ENCODE peak calls at places on chromosomes 6 and 20, in seven cellular contexts. N is heart left ventricle; Y is NCI-H460; V is M059J; O is stimulated activated CD4-positive, alpha-beta T cell treated with anti-CD3 and anti-CD28 coated beads, Interleukin-1b, Interleukin-23, amount 100 ng/mL, for 24 hours; K is mucosa of descending colon; G is activated T-helper 1 cell treated with anti-CD3 and anti-CD28 coated beads, Interleukin-2, amount 50 U/mL, for 16 hours. Z is an unnamed sample.

GRCh38 chr6:166904101-166904746 is 52.1 kb downstream of the RNASET2 start:
- DNase-seq in N (no peak), Y (no peak), V (peak), O (no peak), K (no peak), G (no peak), Z (no peak)

GRCh38 chr6:125986956-125987617 is 747 bp downstream of the TRMT11 start:
- DNase-seq in N (no peak), Y (no peak), V (peak), O (peak), K (no peak), G (no peak), Z (no peak)

GRCh38 chr6:2770171-2770570 is 5.0 kb downstream of the WRNIP1 start:
- DNase-seq in N (peak), Y (no peak), V (no peak), O (no peak), K (no peak), G (no peak), Z (no peak)

GRCh38 chr6:114194362-114195343 is 148.2 kb downstream of the HS3ST5 start:
- DNase-seq in N (peak), Y (no peak), V (peak), O (no peak), K (no peak), G (no peak), Z (no peak)

GRCh38 chr6:164200071-164200470 is 785.6 kb downstream of the QKI start:
- DNase-seq in N (no peak), Y (no peak), V (peak), O (no peak), K (no peak), G (no peak), Z (no peak)

GRCh38 chr20:10414982-10415650 is 18.9 kb downstream of the MKKS start:
- DNase-seq in N (no peak), Y (no peak), V (peak), O (no peak), K (no peak), G (no peak), Z (no peak)

GRCh38 chr6:24968711-24969110 is 33.0 kb upstream of the RIPOR2 start:
- DNase-seq in N (no peak), Y (no peak), V (no peak), O (no peak), K (no peak), G (no peak), Z (no peak)

GRCh38 chr6:157977176-157977804 is 4.4 kb upstream of the SYNJ2 start:
- DNase-seq in N (no peak), Y (no peak), V (no peak), O (no peak), K (no peak), G (no peak), Z (no peak)

GRCh38 chr20:50191566-50192363 is 1.1 kb downstream of the CEBPB start:
- DNase-seq in N (peak), Y (no peak), V (peak), O (peak), K (peak), G (peak), Z (no peak)

GRCh38 chr6:72826744-72827438 is 205.0 kb downstream of the KCNQ5 start:
- DNase-seq in N (no peak), Y (no peak), V (peak), O (no peak), K (no peak), G (no peak), Z (no peak)

GRCh38 chr6:11798538-11798937 is 19.9 kb upstream of the ADTRP start:
- DNase-seq in N (no peak), Y (no peak), V (no peak), O (no peak), K (no peak), G (no peak), Z (no peak)

GRCh38 chr6:147131728-147132127 is 72.5 kb upstream of the STXBP5 start:
- DNase-seq in N (no peak), Y (no peak), V (peak), O (no peak), K (no peak), G (no peak), Z (no peak)

GRCh38 chr20:5364997-5365597 is 48.3 kb upstream of the PROKR2 start:
- DNase-seq in N (no peak), Y (no peak), V (peak), O (no peak), K (no peak), G (no peak), Z (no peak)

GRCh38 chr20:3330046-3330741 is 77.3 kb downstream of the DNAAF9 start:
- DNase-seq in N (no peak), Y (no peak), V (peak), O (no peak), K (no peak), G (no peak), Z (no peak)

GRCh38 chr6:16544006-16544405 is 217.3 kb downstream of the ATXN1 start:
- DNase-seq in N (peak), Y (no peak), V (no peak), O (no peak), K (no peak), G (no peak), Z (no peak)

GRCh38 chr20:22471156-22471836 is 113.1 kb downstream of the FOXA2 start:
- DNase-seq in N (no peak), Y (no peak), V (peak), O (no peak), K (peak), G (no peak), Z (no peak)

GRCh38 chr6:131519670-131520436 is 53.2 kb upstream of the ARG1 start:
- DNase-seq in N (no peak), Y (peak), V (peak), O (no peak), K (no peak), G (no peak), Z (no peak)

GRCh38 chr6:26613717-26614683 is 17.2 kb downstream of the ABT1 start:
- DNase-seq in N (no peak), Y (no peak), V (no peak), O (no peak), K (no peak), G (no peak), Z (no peak)

GRCh38 chr6:166365221-166365620 is 17.5 kb downstream of the MPC1 start:
- DNase-seq in N (peak), Y (no peak), V (peak), O (no peak), K (no peak), G (no peak), Z (no peak)